ENCODE peak calls at places on chromosomes 16 and 17, in seven cellular contexts. X is HCT116, D is pulmonary artery endothelial cell, R is left ventricle myocardium inferior, T is T-cell, E is uterus, P is lung. S is an unnamed sample.

GRCh38 chr17:56545930-56546329 is 47.6 kb upstream of the NOG start:
- DNase-seq in P (no peak), T (no peak), E (no peak), D (no peak), X (no peak), R (no peak), S (no peak)

GRCh38 chr17:1555618-1556471 is 6.7 kb downstream of the PITPNA start:
- DNase-seq in P (peak), R (no peak), E (no peak), D (no peak), X (no peak), T (no peak), S (no peak)

GRCh38 chr17:59154335-59154720 is 658 bp downstream of the SKA2 start:
- DNase-seq in T (no peak), X (no peak), E (peak), P (peak), R (no peak), D (no peak), S (peak)

GRCh38 chr16:78727536-78727935 is 628.1 kb downstream of the WWOX start:
- DNase-seq in X (no peak), P (no peak), T (no peak), D (no peak), E (no peak), R (no peak), S (no peak)

GRCh38 chr17:46821482-46822387 is 3.2 kb upstream of the WNT3 start:
- DNase-seq in D (no peak), T (no peak), X (no peak), P (no peak), E (no peak), R (no peak), S (no peak)

GRCh38 chr16:71440669-71441347 is 1.0 kb downstream of the TLE7 start:
- DNase-seq in X (no peak), P (no peak), D (no peak), T (no peak), E (no peak), R (no peak), S (no peak)

GRCh38 chr16:19245326-19245925 is 40.1 kb upstream of the CLEC19A start:
- DNase-seq in P (no peak), D (no peak), T (no peak), R (no peak), E (no peak), X (no peak), S (peak)

GRCh38 chr16:75195811-75196790 is 10.9 kb downstream of the CTRB2 start:
- DNase-seq in E (peak), D (no peak), X (no peak), T (no peak), P (no peak), R (no peak), S (no peak)

GRCh38 chr16:82660966-82661365 is 34.2 kb downstream of the CDH13 start:
- DNase-seq in X (no peak), T (no peak), D (no peak), P (no peak), E (no peak), R (no peak), S (no peak)

GRCh38 chr16:66695935-66696668 is 441 bp downstream of the CMTM4 start:
- DNase-seq in D (no peak), P (peak), X (no peak), R (no peak), T (peak), E (peak), S (peak)

GRCh38 chr17:4152471-4152870 is 9.5 kb downstream of the CYB5D2 start:
- DNase-seq in R (no peak), P (no peak), D (no peak), E (no peak), X (no peak), T (no peak), S (no peak)

GRCh38 chr16:83137326-83137770 is 510.6 kb downstream of the CDH13 start:
- DNase-seq in R (no peak), D (peak), X (no peak), P (no peak), T (no peak), E (peak), S (no peak)

S was measured in NCI-H146.